ENCODE peak calls at places on chromosomes 1 and 21, in seven cellular contexts. K, E, Q, X, L, B and V are unnamed samples.

GRCh38 chr1:68321084-68321685 is 88.9 kb upstream of the WLS start:
- DNase-seq in K (peak; percentile 59), E (peak; percentile 71), Q (peak; percentile 26), X (no peak), L (no peak), B (peak; percentile 35), V (peak; percentile 45)

GRCh38 chr1:205600085-205600484 is 31.7 kb downstream of the ELK4 start:
- DNase-seq in K (no peak), E (no peak), Q (no peak), X (no peak), L (no peak), B (peak; percentile 56), V (peak; percentile 58)

GRCh38 chr21:42621166-42621827 is 32.1 kb upstream of the PDE9A start:
- DNase-seq in K (no peak), E (peak; percentile 21), Q (no peak), X (no peak), L (no peak), B (no peak), V (no peak)

GRCh38 chr21:31255846-31256395 is 88.1 kb downstream of the TIAM1 start:
- DNase-seq in K (no peak), E (no peak), Q (no peak), X (no peak), L (no peak), B (no peak), V (no peak)

GRCh38 chr1:197917553-197917812 is 311 bp downstream of the LHX9 start:
- DNase-seq in K (no peak), E (no peak), Q (no peak), X (no peak), L (no peak), B (no peak), V (no peak)

GRCh38 chr1:111191496-111191895 is 8.9 kb downstream of the DENND2D start:
- DNase-seq in K (no peak), E (no peak), Q (no peak), X (peak; percentile 63), L (no peak), B (no peak), V (no peak)

GRCh38 chr1:109904105-109904817 is 6.4 kb upstream of the CSF1 start:
- DNase-seq in K (no peak), E (no peak), Q (no peak), X (no peak), L (no peak), B (no peak), V (no peak)

GRCh38 chr1:115296981-115297380 is 41.1 kb downstream of the NGF start:
- DNase-seq in K (no peak), E (no peak), Q (no peak), X (no peak), L (no peak), B (no peak), V (no peak)

GRCh38 chr1:236659792-236660587 is 26.3 kb upstream of the ACTN2 start:
- DNase-seq in K (no peak), E (no peak), Q (no peak), X (no peak), L (no peak), B (no peak), V (no peak)

GRCh38 chr1:65412984-65413375 is 7.5 kb upstream of the LEPR start:
- DNase-seq in K (no peak), E (no peak), Q (no peak), X (peak; percentile 76), L (no peak), B (peak; percentile 72), V (no peak)

GRCh38 chr1:221886311-221887090 is 144.6 kb upstream of the DUSP10 start:
- DNase-seq in K (no peak), E (no peak), Q (no peak), X (no peak), L (no peak), B (peak; percentile 83), V (no peak)

GRCh38 chr1:9553736-9554144 is 14.5 kb downstream of the SLC25A33 start:
- DNase-seq in K (no peak), E (no peak), Q (no peak), X (no peak), L (no peak), B (no peak), V (no peak)